ENCODE peak calls at places on chromosomes 1 and 21, in six cellular contexts. L is hepatocyte; Q is colonic mucosa; E is CD8-positive, alpha-beta T cell; P is A549; S is right cardiac atrium. O is an unnamed sample.
A peak's percentile ranks its signal among the peaks of the same experiment; 100 is the strongest.

GRCh38 chr21:46661211-46661625 is 25.7 kb downstream of the PRMT2 start:
- DNase-seq in L (peak; percentile 69), Q (peak; percentile 54), E (peak; percentile 52), P (no peak), S (peak; percentile 89), O (peak; percentile 68)

GRCh38 chr1:82401116-82401515 is 600.4 kb downstream of the ADGRL2 start:
- DNase-seq in L (no peak), Q (no peak), E (no peak), P (no peak), S (no peak), O (no peak)

GRCh38 chr1:235290740-235291502 is 37.1 kb downstream of the ARID4B start:
- DNase-seq in L (no peak), Q (no peak), E (no peak), P (no peak), S (no peak), O (no peak)

GRCh38 chr1:155277896-155278688 is 829 bp downstream of the HCN3 start:
- DNase-seq in L (peak; percentile 85), Q (peak; percentile 78), E (peak; percentile 87), P (peak; percentile 69), S (peak; percentile 82), O (peak; percentile 80)

GRCh38 chr21:38622081-38622826 is 124.0 kb upstream of the ERG start:
- DNase-seq in L (no peak), Q (no peak), E (no peak), P (no peak), S (no peak), O (no peak)

GRCh38 chr1:37476460-37477197 is 2.2 kb downstream of the ZC3H12A start:
- DNase-seq in L (peak; percentile 89), Q (peak; percentile 90), E (no peak), P (peak; percentile 65), S (peak; percentile 88), O (peak; percentile 92)

GRCh38 chr1:61100578-61100977 is 18.2 kb downstream of the NFIA start:
- DNase-seq in L (no peak), Q (no peak), E (no peak), P (no peak), S (no peak), O (no peak)

GRCh38 chr1:16112558-16113555 is 39.4 kb upstream of the FAM131C start:
- DNase-seq in L (peak; percentile 72), Q (no peak), E (no peak), P (no peak), S (peak; percentile 64), O (no peak)

GRCh38 chr1:55143686-55144085 is 71.5 kb downstream of the USP24 start:
- DNase-seq in L (peak; percentile 20), Q (no peak), E (peak; percentile 30), P (peak; percentile 54), S (no peak), O (peak; percentile 60)

GRCh38 chr1:223730471-223730870 is 18.1 kb downstream of the CAPN2 start:
- DNase-seq in L (no peak), Q (no peak), E (no peak), P (no peak), S (no peak), O (no peak)

GRCh38 chr1:96843196-96843595 is 121.6 kb downstream of the PTBP2 start:
- DNase-seq in L (peak; percentile 8), Q (no peak), E (no peak), P (no peak), S (no peak), O (no peak)

GRCh38 chr1:82001345-82001744 is 200.6 kb downstream of the ADGRL2 start:
- DNase-seq in L (no peak), Q (no peak), E (no peak), P (no peak), S (no peak), O (no peak)

GRCh38 chr1:56551691-56552090 is 27.7 kb downstream of the PLPP3 start:
- DNase-seq in L (no peak), Q (no peak), E (no peak), P (no peak), S (no peak), O (no peak)

DNA sequence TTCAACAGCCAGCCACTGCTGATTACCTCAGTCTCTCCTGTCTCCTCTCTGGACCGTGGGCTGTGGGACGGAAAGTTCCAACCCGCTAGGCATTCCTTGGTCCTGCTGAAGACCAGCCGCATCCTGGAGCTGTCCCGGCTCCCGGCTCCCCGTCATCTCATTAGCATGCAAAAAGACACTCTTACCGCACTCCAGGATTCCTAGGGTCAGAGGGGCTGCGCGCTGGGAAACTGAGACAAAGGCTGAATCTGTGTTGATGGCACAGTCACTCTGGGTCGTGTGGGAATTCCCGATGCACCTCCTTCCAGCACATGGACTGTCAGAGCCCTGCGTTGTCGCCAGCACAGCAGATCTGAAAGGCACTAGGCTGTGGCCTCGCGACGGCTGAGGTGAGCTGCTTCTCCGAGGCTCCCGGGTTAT is 65.7 kb downstream of the PRKCZ start:
- DNase-seq in L (peak; percentile 49), Q (no peak), E (no peak), P (no peak), S (peak; percentile 25), O (no peak)
- H3K4me3 ChIP-seq in L (no peak overlapping the region), Q (no peak overlapping the region), E (no peak overlapping the region), P (no peak overlapping the region), S (no peak overlapping the region), O (no peak overlapping the region)

GRCh38 chr1:116313776-116314175 is 59.3 kb upstream of the ATP1A1 start:
- DNase-seq in L (no peak), Q (no peak), E (no peak), P (no peak), S (no peak), O (no peak)

GRCh38 chr1:116309090-116309870 is 63.8 kb upstream of the ATP1A1 start:
- DNase-seq in L (no peak), Q (no peak), E (no peak), P (no peak), S (no peak), O (no peak)

GRCh38 chr1:116306837-116307442 is 66.1 kb upstream of the ATP1A1 start:
- DNase-seq in L (no peak), Q (no peak), E (no peak), P (no peak), S (no peak), O (no peak)

GRCh38 chr1:116311756-116312691 is 61.0 kb upstream of the ATP1A1 start:
- DNase-seq in L (peak; percentile 58), Q (peak; percentile 47), E (no peak), P (no peak), S (no peak), O (no peak)

GRCh38 chr1:116310172-116310571 is 62.9 kb upstream of the ATP1A1 start:
- DNase-seq in L (no peak), Q (no peak), E (no peak), P (no peak), S (no peak), O (no peak)
- H3K27ac ChIP-seq in L (no peak overlapping the region), Q (no peak overlapping the region), E (no peak overlapping the region), P (no peak overlapping the region), S (no peak overlapping the region), O (no peak overlapping the region)

DNA sequence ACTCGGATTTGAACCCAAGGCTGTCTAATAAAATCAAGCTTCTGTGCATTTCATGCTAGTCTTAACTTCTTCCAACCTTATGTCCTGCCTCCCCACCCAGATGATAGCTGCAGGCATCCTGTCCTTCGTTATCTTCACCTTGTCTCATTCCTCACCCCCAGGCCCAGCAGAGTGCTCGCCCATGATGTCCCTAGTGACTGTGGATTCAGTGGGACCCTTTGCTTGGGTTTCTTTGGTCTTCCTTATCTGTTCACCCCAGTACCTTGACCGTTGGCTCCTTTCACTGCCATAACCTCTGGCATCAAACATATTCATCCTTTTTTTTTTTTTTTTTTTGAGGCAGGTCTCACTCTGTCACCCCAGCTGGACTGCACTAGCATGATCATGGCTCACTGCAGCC is 5.6 kb upstream of the BSDC1 start:
- DNase-seq in L (no peak), Q (no peak), E (no peak), P (no peak), S (no peak), O (no peak)
- H3K4me3 ChIP-seq in L (no peak overlapping the region), Q (no peak overlapping the region), E (no peak overlapping the region), P (no peak overlapping the region), S (no peak overlapping the region), O (no peak overlapping the region)

DNA sequence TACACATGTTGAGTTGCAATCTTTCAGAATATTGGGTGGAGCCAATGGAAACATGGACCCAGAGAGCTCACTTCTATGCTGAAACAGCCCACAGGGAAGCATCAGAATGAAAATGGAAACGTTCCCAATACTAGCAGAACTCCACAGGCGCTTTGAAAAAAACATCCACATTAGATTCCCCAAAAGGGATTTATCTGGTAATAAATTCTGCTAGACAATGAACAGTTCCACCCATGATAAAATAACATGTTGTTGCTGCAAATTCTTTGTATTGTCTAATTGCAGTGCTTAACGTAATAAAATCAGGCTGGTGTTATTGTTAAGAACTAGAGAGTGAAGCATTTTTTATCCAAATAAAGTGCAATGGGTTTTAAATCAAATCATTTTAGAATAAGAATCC is 197.0 kb downstream of the GABPA start:
- DNase-seq in L (no peak), Q (no peak), E (no peak), P (no peak), S (no peak), O (no peak)
- H3K27ac ChIP-seq in L (no peak overlapping the region), Q (no peak overlapping the region), E (no peak overlapping the region), P (no peak overlapping the region), S (no peak overlapping the region), O (no peak overlapping the region)

DNA sequence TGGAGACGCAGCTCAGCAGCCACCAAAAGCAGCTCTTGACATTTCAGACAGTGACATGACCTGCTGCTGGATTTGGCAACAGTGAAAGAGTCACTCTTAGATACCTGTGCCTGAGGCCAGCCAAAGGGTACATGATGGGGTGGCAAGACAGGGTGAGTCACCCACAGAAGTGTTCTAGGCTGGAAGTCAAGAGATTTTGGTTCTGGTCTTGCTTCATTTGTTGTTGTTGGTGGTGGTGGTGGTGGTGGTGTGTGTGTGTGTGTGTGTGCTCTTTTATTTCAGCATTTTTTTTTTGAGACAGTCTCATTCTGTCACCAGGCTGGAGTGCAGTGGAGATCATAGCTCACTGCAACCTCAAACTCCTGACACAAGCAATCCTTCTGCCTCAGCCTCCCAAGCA is 25.8 kb downstream of the SHISAL2A start:
- DNase-seq in L (no peak), Q (no peak), E (no peak), P (no peak), S (no peak), O (no peak)
- H3K4me3 ChIP-seq in L (no peak overlapping the region), Q (no peak overlapping the region), E (no peak overlapping the region), P (no peak overlapping the region), S (no peak overlapping the region), O (no peak overlapping the region)

O was measured in adrenal gland.